ENCODE peak calls at places on chromosomes 7 and 10, in ten cellular contexts. One of them, this sample, is unnamed. For H3K36me3, the result is how much of the 10 kb centered on the place peaks cover.

GRCh38 chr7:16813232-16813616 is 8.4 kb upstream of the AGR2 start:
- DNase-seq in SK-N-SH: no peak
- DNase-seq in transverse colon: no peak
- DNase-seq in sigmoid colon: no peak
- DNase-seq in stomach: no peak
- DNase-seq in K562: no peak
- DNase-seq in ovary: no peak
- DNase-seq in GM12878: no peak
- DNase-seq in H1: no peak
- DNase-seq in esophagus muscularis mucosa: no peak
- DNase-seq in this sample: no peak

GRCh38 chr7:25262586-25262985 is 34.3 kb upstream of the NPVF start:
- DNase-seq in SK-N-SH: no peak
- DNase-seq in transverse colon: no peak
- DNase-seq in sigmoid colon: no peak
- DNase-seq in stomach: no peak
- DNase-seq in K562: no peak
- DNase-seq in ovary: no peak
- DNase-seq in GM12878: no peak
- DNase-seq in H1: no peak
- DNase-seq in esophagus muscularis mucosa: no peak
- DNase-seq in this sample: no peak

GRCh38 chr10:74586088-74586585 is 240.3 kb upstream of the KAT6B start:
- DNase-seq in SK-N-SH: peak
- DNase-seq in transverse colon: no peak
- DNase-seq in sigmoid colon: no peak
- DNase-seq in stomach: no peak
- DNase-seq in K562: peak
- DNase-seq in ovary: no peak
- DNase-seq in GM12878: peak
- DNase-seq in H1: no peak
- DNase-seq in esophagus muscularis mucosa: no peak
- DNase-seq in this sample: no peak

GRCh38 chr10:62916157-62916603 is 100.0 kb upstream of the EGR2 start:
- DNase-seq in SK-N-SH: no peak
- DNase-seq in transverse colon: no peak
- DNase-seq in sigmoid colon: no peak
- DNase-seq in stomach: no peak
- DNase-seq in K562: no peak
- DNase-seq in ovary: no peak
- DNase-seq in GM12878: no peak
- DNase-seq in H1: no peak
- DNase-seq in esophagus muscularis mucosa: no peak
- DNase-seq in this sample: no peak

GRCh38 chr10:96767611-96768010 is 47.3 kb upstream of the PIK3AP1 start:
- DNase-seq in SK-N-SH: no peak
- DNase-seq in transverse colon: no peak
- DNase-seq in sigmoid colon: no peak
- DNase-seq in stomach: no peak
- DNase-seq in K562: no peak
- DNase-seq in ovary: no peak
- DNase-seq in GM12878: no peak
- DNase-seq in H1: no peak
- DNase-seq in esophagus muscularis mucosa: no peak
- DNase-seq in this sample: no peak

GRCh38 chr10:47116445-47116844 is 183.6 kb upstream of the GDF10 start:
- DNase-seq in SK-N-SH: no peak
- DNase-seq in transverse colon: no peak
- DNase-seq in sigmoid colon: no peak
- DNase-seq in stomach: no peak
- DNase-seq in K562: no peak
- DNase-seq in ovary: no peak
- DNase-seq in GM12878: no peak
- DNase-seq in H1: no peak
- DNase-seq in esophagus muscularis mucosa: no peak
- DNase-seq in this sample: no peak

GRCh38 chr10:688621-689426 is 644 bp downstream of the DIP2C start:
- DNase-seq in SK-N-SH: peak
- DNase-seq in transverse colon: peak
- DNase-seq in sigmoid colon: no peak
- DNase-seq in stomach: peak
- DNase-seq in K562: no peak
- DNase-seq in ovary: peak
- DNase-seq in GM12878: no peak
- DNase-seq in H1: no peak
- DNase-seq in esophagus muscularis mucosa: peak
- DNase-seq in this sample: no peak

GRCh38 chr10:97765201-97765600 is 6.6 kb downstream of the SFRP5 start:
- DNase-seq in SK-N-SH: no peak
- DNase-seq in transverse colon: peak
- DNase-seq in sigmoid colon: no peak
- DNase-seq in stomach: no peak
- DNase-seq in K562: no peak
- DNase-seq in ovary: no peak
- DNase-seq in GM12878: no peak
- DNase-seq in H1: no peak
- DNase-seq in esophagus muscularis mucosa: no peak
- DNase-seq in this sample: no peak

GRCh38 chr7:2451171-2452073 is 24.8 kb downstream of the GRIFIN start:
- DNase-seq in SK-N-SH: peak
- DNase-seq in transverse colon: peak
- DNase-seq in sigmoid colon: peak
- DNase-seq in stomach: peak
- DNase-seq in K562: peak
- DNase-seq in ovary: peak
- DNase-seq in GM12878: no peak
- DNase-seq in H1: peak
- DNase-seq in esophagus muscularis mucosa: no peak
- DNase-seq in this sample: peak

GRCh38 chr10:46028584-46029570 is 1.5 kb downstream of the NCOA4 start:
- DNase-seq in SK-N-SH: peak
- DNase-seq in transverse colon: peak
- DNase-seq in sigmoid colon: no peak
- DNase-seq in stomach: no peak
- DNase-seq in K562: peak
- DNase-seq in ovary: no peak
- DNase-seq in GM12878: no peak
- DNase-seq in H1: no peak
- DNase-seq in esophagus muscularis mucosa: no peak
- DNase-seq in this sample: no peak

GRCh38 chr7:41058986-41059741 is 643.7 kb downstream of the INHBA start:
- DNase-seq in SK-N-SH: no peak
- DNase-seq in transverse colon: no peak
- DNase-seq in sigmoid colon: no peak
- DNase-seq in stomach: no peak
- DNase-seq in K562: no peak
- DNase-seq in ovary: no peak
- DNase-seq in GM12878: no peak
- DNase-seq in H1: peak
- DNase-seq in esophagus muscularis mucosa: no peak
- DNase-seq in this sample: no peak

GRCh38 chr10:17787087-17787942 is 21.8 kb upstream of the MRC1 start:
- DNase-seq in SK-N-SH: no peak
- DNase-seq in transverse colon: no peak
- DNase-seq in sigmoid colon: no peak
- DNase-seq in stomach: no peak
- DNase-seq in K562: no peak
- DNase-seq in ovary: no peak
- DNase-seq in GM12878: no peak
- DNase-seq in H1: peak
- DNase-seq in esophagus muscularis mucosa: peak
- DNase-seq in this sample: no peak

GRCh38 chr7:43721193-43721806 is 8.0 kb downstream of the COA1 start:
- DNase-seq in SK-N-SH: peak
- DNase-seq in transverse colon: no peak
- DNase-seq in sigmoid colon: no peak
- DNase-seq in stomach: no peak
- DNase-seq in K562: no peak
- DNase-seq in ovary: no peak
- DNase-seq in GM12878: no peak
- DNase-seq in H1: no peak
- DNase-seq in esophagus muscularis mucosa: no peak
- DNase-seq in this sample: no peak

GRCh38 chr10:124641282-124642075 is 102.7 kb downstream of the FAM53B start:
- DNase-seq in SK-N-SH: peak
- DNase-seq in transverse colon: peak
- DNase-seq in sigmoid colon: peak
- DNase-seq in stomach: no peak
- DNase-seq in K562: peak
- DNase-seq in ovary: peak
- DNase-seq in GM12878: peak
- DNase-seq in H1: no peak
- DNase-seq in esophagus muscularis mucosa: no peak
- DNase-seq in this sample: no peak

GRCh38 chr7:100641860-100642533 is 645 bp upstream of the TFR2 start:
- DNase-seq in SK-N-SH: no peak
- DNase-seq in transverse colon: no peak
- DNase-seq in sigmoid colon: no peak
- DNase-seq in stomach: no peak
- DNase-seq in K562: peak
- DNase-seq in ovary: no peak
- DNase-seq in GM12878: no peak
- DNase-seq in H1: no peak
- DNase-seq in esophagus muscularis mucosa: no peak
- DNase-seq in this sample: no peak

GRCh38 chr10:130137077-130137448 is 872 bp downstream of the GLRX3 start:
- DNase-seq in SK-N-SH: peak
- DNase-seq in transverse colon: no peak
- DNase-seq in sigmoid colon: no peak
- DNase-seq in stomach: no peak
- DNase-seq in K562: peak
- DNase-seq in ovary: no peak
- DNase-seq in GM12878: no peak
- DNase-seq in H1: no peak
- DNase-seq in esophagus muscularis mucosa: no peak
- DNase-seq in this sample: no peak
- TF ChIP-seq EP300 in SK-N-SH: no peak
- TF ChIP-seq EP300 in transverse colon: no peak
- TF ChIP-seq EP300 in sigmoid colon: no peak
- TF ChIP-seq EP300 in stomach: no peak
- TF ChIP-seq EP300 in K562: no peak
- TF ChIP-seq EP300 in ovary: no peak
- TF ChIP-seq EP300 in GM12878: no peak
- TF ChIP-seq EP300 in H1: no peak
- TF ChIP-seq EP300 in esophagus muscularis mucosa: no peak
- TF ChIP-seq EP300 in this sample: no peak

GRCh38 chr7:8111282-8111681 is 142.7 kb downstream of the GLCCI1 start:
- DNase-seq in SK-N-SH: no peak
- DNase-seq in transverse colon: no peak
- DNase-seq in sigmoid colon: no peak
- DNase-seq in stomach: no peak
- DNase-seq in K562: no peak
- DNase-seq in ovary: no peak
- DNase-seq in GM12878: no peak
- DNase-seq in H1: no peak
- DNase-seq in esophagus muscularis mucosa: no peak
- DNase-seq in this sample: no peak

GRCh38 chr7:8114175-8114574 is 145.6 kb downstream of the GLCCI1 start:
- DNase-seq in SK-N-SH: no peak
- DNase-seq in transverse colon: no peak
- DNase-seq in sigmoid colon: no peak
- DNase-seq in stomach: no peak
- DNase-seq in K562: no peak
- DNase-seq in ovary: no peak
- DNase-seq in GM12878: no peak
- DNase-seq in H1: no peak
- DNase-seq in esophagus muscularis mucosa: no peak
- DNase-seq in this sample: no peak

GRCh38 chr7:8115547-8116402 is 146.2 kb downstream of the ICA1 start:
- DNase-seq in SK-N-SH: no peak
- DNase-seq in transverse colon: no peak
- DNase-seq in sigmoid colon: no peak
- DNase-seq in stomach: no peak
- DNase-seq in K562: no peak
- DNase-seq in ovary: no peak
- DNase-seq in GM12878: peak
- DNase-seq in H1: no peak
- DNase-seq in esophagus muscularis mucosa: no peak
- DNase-seq in this sample: no peak

GRCh38 chr7:8112685-8113084 is 144.1 kb downstream of the GLCCI1 start:
- DNase-seq in SK-N-SH: no peak
- DNase-seq in transverse colon: no peak
- DNase-seq in sigmoid colon: no peak
- DNase-seq in stomach: no peak
- DNase-seq in K562: no peak
- DNase-seq in ovary: no peak
- DNase-seq in GM12878: no peak
- DNase-seq in H1: no peak
- DNase-seq in esophagus muscularis mucosa: no peak
- DNase-seq in this sample: no peak

GRCh38 chr7:8113184-8113583 is 144.6 kb downstream of the GLCCI1 start:
- DNase-seq in SK-N-SH: no peak
- DNase-seq in transverse colon: no peak
- DNase-seq in sigmoid colon: no peak
- DNase-seq in stomach: no peak
- DNase-seq in K562: no peak
- DNase-seq in ovary: no peak
- DNase-seq in GM12878: no peak
- DNase-seq in H1: no peak
- DNase-seq in esophagus muscularis mucosa: no peak
- DNase-seq in this sample: no peak
- H3K36me3 ChIP-seq in SK-N-SH: under half
- H3K36me3 ChIP-seq in transverse colon: under half
- H3K36me3 ChIP-seq in sigmoid colon: under half
- H3K36me3 ChIP-seq in stomach: under half
- H3K36me3 ChIP-seq in K562: under half
- H3K36me3 ChIP-seq in ovary: under half
- H3K36me3 ChIP-seq in GM12878: under half
- H3K36me3 ChIP-seq in H1: under half
- H3K36me3 ChIP-seq in esophagus muscularis mucosa: under half
- H3K36me3 ChIP-seq in this sample: under half

DNA sequence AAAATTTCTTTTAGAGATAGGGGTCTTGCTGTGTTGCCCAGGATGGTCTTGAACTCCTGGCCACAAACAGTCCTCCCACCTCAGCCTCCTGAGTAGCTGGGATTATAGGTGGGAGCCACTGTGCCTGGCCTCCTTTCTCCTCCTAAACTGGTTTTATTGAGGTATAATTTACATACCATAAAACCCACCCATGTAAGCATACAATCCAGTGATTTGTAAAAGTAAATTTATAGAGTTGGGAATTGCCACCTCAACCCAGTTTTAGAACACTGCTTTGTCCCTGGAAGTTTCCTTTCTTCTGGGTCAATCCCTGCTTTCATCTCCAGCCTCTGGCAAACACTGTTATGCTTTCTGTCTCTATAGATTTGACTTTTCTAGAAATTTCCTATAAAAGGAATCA is 49.0 kb downstream of the CNNM2 start:
- DNase-seq in SK-N-SH: no peak
- DNase-seq in transverse colon: no peak
- DNase-seq in sigmoid colon: no peak
- DNase-seq in stomach: no peak
- DNase-seq in K562: no peak
- DNase-seq in ovary: no peak
- DNase-seq in GM12878: no peak
- DNase-seq in H1: no peak
- DNase-seq in esophagus muscularis mucosa: no peak
- DNase-seq in this sample: no peak
- TF ChIP-seq EP300 in SK-N-SH: no peak
- TF ChIP-seq EP300 in transverse colon: no peak
- TF ChIP-seq EP300 in sigmoid colon: no peak
- TF ChIP-seq EP300 in stomach: no peak
- TF ChIP-seq EP300 in K562: no peak
- TF ChIP-seq EP300 in ovary: no peak
- TF ChIP-seq EP300 in GM12878: no peak
- TF ChIP-seq EP300 in H1: no peak
- TF ChIP-seq EP300 in esophagus muscularis mucosa: no peak
- TF ChIP-seq EP300 in this sample: no peak

GRCh38 chr7:38773430-38773829 is 135.6 kb downstream of the VPS41 start:
- DNase-seq in SK-N-SH: no peak
- DNase-seq in transverse colon: no peak
- DNase-seq in sigmoid colon: no peak
- DNase-seq in stomach: no peak
- DNase-seq in K562: no peak
- DNase-seq in ovary: no peak
- DNase-seq in GM12878: no peak
- DNase-seq in H1: no peak
- DNase-seq in esophagus muscularis mucosa: no peak
- DNase-seq in this sample: no peak
- H3K36me3 ChIP-seq in SK-N-SH: under half
- H3K36me3 ChIP-seq in transverse colon: under half
- H3K36me3 ChIP-seq in sigmoid colon: under half
- H3K36me3 ChIP-seq in stomach: under half
- H3K36me3 ChIP-seq in K562: under half
- H3K36me3 ChIP-seq in ovary: under half
- H3K36me3 ChIP-seq in GM12878: under half
- H3K36me3 ChIP-seq in H1: under half
- H3K36me3 ChIP-seq in esophagus muscularis mucosa: under half
- H3K36me3 ChIP-seq in this sample: half or more

This sample was measured in suprapubic skin.